ENCODE peak calls at places on chromosomes 1 and 21, in nine cellular contexts. W is ovary, N is K562, D is A549, P is transverse colon, Q is GM12878, S is suprapubic skin, L is tibial nerve, K is stomach. X is an unnamed sample.

GRCh38 chr1:201778279-201779023 is 50.5 kb upstream of the IPO9 start:
- DNase-seq in W (no peak), N (no peak), D (no peak), P (no peak), Q (no peak), S (no peak), L (no peak), K (no peak), X (no peak)

GRCh38 chr1:89809556-89809955 is 11.3 kb upstream of the LRRC8D start:
- DNase-seq in W (no peak), N (no peak), D (no peak), P (no peak), Q (no peak), S (no peak), L (no peak), K (no peak), X (no peak)

GRCh38 chr1:204350857-204351573 is 8.7 kb downstream of the PLEKHA6 start:
- DNase-seq in W (peak), N (peak), D (no peak), P (peak), Q (no peak), S (no peak), L (peak), K (peak), X (peak)

GRCh38 chr1:202164271-202165037 is 4.1 kb upstream of the PTPN7 start:
- DNase-seq in W (no peak), N (peak), D (no peak), P (peak), Q (peak), S (no peak), L (no peak), K (no peak), X (no peak)

GRCh38 chr1:29259802-29260441 is 23.6 kb downstream of the PTPRU start:
- DNase-seq in W (peak), N (peak), D (no peak), P (peak), Q (no peak), S (no peak), L (peak), K (peak), X (peak)

GRCh38 chr1:226457307-226457712 is 49.4 kb upstream of the PARP1 start:
- DNase-seq in W (no peak), N (peak), D (no peak), P (peak), Q (no peak), S (no peak), L (no peak), K (no peak), X (no peak)

GRCh38 chr1:91790296-91790851 is 95.6 kb downstream of the TGFBR3 start:
- DNase-seq in W (no peak), N (no peak), D (no peak), P (no peak), Q (no peak), S (no peak), L (no peak), K (no peak), X (no peak)

GRCh38 chr1:13700521-13701273 is 709 bp downstream of the PRDM2 start:
- DNase-seq in W (peak), N (peak), D (peak), P (peak), Q (no peak), S (no peak), L (no peak), K (peak), X (peak)

GRCh38 chr1:208154679-208155078 is 89.5 kb downstream of the PLXNA2 start:
- DNase-seq in W (no peak), N (no peak), D (no peak), P (peak), Q (no peak), S (no peak), L (no peak), K (peak), X (peak)

GRCh38 chr1:151060241-151061011 is at the start of gene MLLT11:
- DNase-seq in W (peak), N (peak), D (peak), P (peak), Q (no peak), S (no peak), L (no peak), K (no peak), X (no peak)

GRCh38 chr1:107152332-107152731 is 11.5 kb downstream of the NTNG1 start:
- DNase-seq in W (no peak), N (no peak), D (no peak), P (no peak), Q (no peak), S (no peak), L (no peak), K (no peak), X (no peak)

GRCh38 chr1:9319789-9320519 is 27.3 kb downstream of the SPSB1 start:
- DNase-seq in W (no peak), N (no peak), D (no peak), P (no peak), Q (no peak), S (no peak), L (no peak), K (no peak), X (no peak)

GRCh38 chr1:176552217-176552974 is 89.4 kb downstream of the PAPPA2 start:
- DNase-seq in W (no peak), N (no peak), D (no peak), P (no peak), Q (no peak), S (no peak), L (no peak), K (no peak), X (no peak)

GRCh38 chr21:37358392-37358791 is 8.2 kb upstream of the DYRK1A start:
- DNase-seq in W (no peak), N (no peak), D (no peak), P (no peak), Q (no peak), S (no peak), L (no peak), K (no peak), X (no peak)

GRCh38 chr21:26732442-26733221 is 112.6 kb downstream of the ADAMTS1 start:
- DNase-seq in W (peak), N (no peak), D (no peak), P (peak), Q (no peak), S (no peak), L (peak), K (peak), X (peak)

GRCh38 chr1:117110774-117111173 is 10.8 kb downstream of the TRIM45 start:
- DNase-seq in W (no peak), N (no peak), D (no peak), P (no peak), Q (no peak), S (no peak), L (no peak), K (no peak), X (no peak)

GRCh38 chr1:27203946-27204345 is 30.5 kb upstream of the WDTC1 start:
- DNase-seq in W (no peak), N (no peak), D (no peak), P (no peak), Q (no peak), S (no peak), L (no peak), K (no peak), X (no peak)

GRCh38 chr1:203629509-203630082 is 3.0 kb downstream of the ATP2B4 start:
- DNase-seq in W (peak), N (peak), D (no peak), P (peak), Q (no peak), S (peak), L (peak), K (peak), X (peak)

GRCh38 chr1:216600730-216601426 is 122.4 kb downstream of the ESRRG start:
- DNase-seq in W (peak), N (no peak), D (peak), P (peak), Q (no peak), S (peak), L (peak), K (peak), X (peak)

GRCh38 chr1:87902830-87903614 is 574.3 kb downstream of the LMO4 start:
- DNase-seq in W (no peak), N (no peak), D (no peak), P (no peak), Q (no peak), S (no peak), L (no peak), K (no peak), X (no peak)

GRCh38 chr21:38351961-38352521 is 95.2 kb downstream of the KCNJ15 start:
- DNase-seq in W (no peak), N (no peak), D (peak), P (no peak), Q (no peak), S (peak), L (no peak), K (no peak), X (no peak)

GRCh38 chr1:23470282-23471070 is 13.5 kb downstream of the ASAP3 start:
- DNase-seq in W (peak), N (no peak), D (no peak), P (no peak), Q (no peak), S (no peak), L (peak), K (no peak), X (no peak)

GRCh38 chr1:42419449-42419848 is 36.4 kb downstream of the ZMYND12 start:
- DNase-seq in W (no peak), N (no peak), D (no peak), P (peak), Q (no peak), S (no peak), L (no peak), K (no peak), X (no peak)

GRCh38 chr1:99173282-99173681 is 91.0 kb upstream of the PLPPR4 start:
- DNase-seq in W (no peak), N (no peak), D (no peak), P (no peak), Q (no peak), S (no peak), L (no peak), K (no peak), X (no peak)

GRCh38 chr1:228463559-228464455 is 23.4 kb upstream of the RNF187 start:
- DNase-seq in W (no peak), N (peak), D (peak), P (peak), Q (no peak), S (no peak), L (no peak), K (peak), X (peak)

GRCh38 chr1:209624516-209625204 is 27.6 kb downstream of the LAMB3 start:
- DNase-seq in W (no peak), N (no peak), D (no peak), P (no peak), Q (no peak), S (no peak), L (no peak), K (no peak), X (no peak)

GRCh38 chr1:209622841-209623829 is 29.1 kb downstream of the LAMB3 start:
- DNase-seq in W (no peak), N (no peak), D (no peak), P (no peak), Q (no peak), S (no peak), L (no peak), K (no peak), X (peak)

GRCh38 chr1:209625791-209626285 is 26.4 kb downstream of the LAMB3 start:
- DNase-seq in W (no peak), N (no peak), D (no peak), P (no peak), Q (no peak), S (no peak), L (no peak), K (no peak), X (no peak)

GRCh38 chr1:209626633-209627348 is 25.4 kb downstream of the LAMB3 start:
- DNase-seq in W (no peak), N (no peak), D (no peak), P (no peak), Q (no peak), S (no peak), L (no peak), K (no peak), X (no peak)

GRCh38 chr1:209625205-209625549 is 27.0 kb downstream of the LAMB3 start:
- DNase-seq in W (no peak), N (no peak), D (no peak), P (no peak), Q (no peak), S (no peak), L (no peak), K (no peak), X (no peak)
- TF ChIP-seq EP300 in W (no peak), N (no peak), D (no peak), P (no peak), Q (no peak), S (no peak), L (no peak), K (no peak), X (no peak)

GRCh38 chr1:20210736-20211405 is 24.6 kb upstream of the PLA2G2C start:
- DNase-seq in W (peak), N (no peak), D (no peak), P (no peak), Q (no peak), S (no peak), L (no peak), K (no peak), X (no peak)
- TF ChIP-seq EP300 in W (no peak), N (peak), D (no peak), P (no peak), Q (no peak), S (no peak), L (no peak), K (no peak), X (no peak)

DNA sequence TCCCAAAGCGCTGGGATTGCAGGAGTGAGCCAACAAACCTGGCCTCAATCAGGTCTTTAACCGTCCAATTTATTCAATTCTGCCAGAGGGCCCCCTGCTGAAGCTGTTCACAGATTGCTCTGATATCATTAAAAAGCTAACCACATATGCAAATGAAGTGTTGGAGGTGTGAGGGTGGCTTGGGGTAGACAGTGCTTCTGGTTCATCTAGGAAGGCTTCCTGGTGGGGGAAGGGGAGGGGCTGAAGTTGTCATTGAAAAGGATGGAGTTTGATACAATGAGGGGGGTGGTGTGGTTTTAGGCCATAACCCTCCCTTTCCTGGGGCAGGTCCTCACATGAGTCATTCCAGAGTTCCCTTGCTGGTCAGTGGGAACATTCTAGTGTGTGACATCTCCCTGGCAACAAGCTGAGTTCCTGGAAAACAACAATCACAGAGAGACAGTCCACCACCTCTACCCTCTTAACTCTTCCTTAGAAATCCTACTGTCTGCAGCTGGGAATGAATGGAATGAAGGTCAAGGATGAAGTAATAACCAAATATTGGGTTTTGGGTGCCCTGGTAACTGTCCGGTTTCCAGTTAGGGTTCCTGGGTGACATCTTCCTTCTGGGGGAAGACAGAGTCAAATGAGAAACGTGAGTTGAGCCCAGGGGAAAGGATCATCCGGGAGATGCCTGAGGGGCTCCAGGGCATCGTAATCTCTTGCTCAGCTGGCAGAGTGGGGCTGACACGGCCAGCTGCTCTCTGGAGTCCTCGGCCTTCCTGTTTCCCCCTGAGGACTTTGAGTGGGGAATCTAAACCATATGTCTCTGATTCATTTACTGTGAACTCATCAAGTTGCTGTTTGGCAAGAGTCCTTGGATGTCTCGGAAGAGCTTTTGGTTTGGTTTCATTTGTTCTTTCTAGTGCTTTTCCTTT is 32.2 kb downstream of the BATF3 start:
- DNase-seq in W (peak), N (no peak), D (peak), P (peak), Q (no peak), S (no peak), L (no peak), K (no peak), X (no peak)
- TF ChIP-seq EP300 in W (no peak), N (no peak), D (no peak), P (no peak), Q (no peak), S (no peak), L (no peak), K (no peak), X (no peak)

DNA sequence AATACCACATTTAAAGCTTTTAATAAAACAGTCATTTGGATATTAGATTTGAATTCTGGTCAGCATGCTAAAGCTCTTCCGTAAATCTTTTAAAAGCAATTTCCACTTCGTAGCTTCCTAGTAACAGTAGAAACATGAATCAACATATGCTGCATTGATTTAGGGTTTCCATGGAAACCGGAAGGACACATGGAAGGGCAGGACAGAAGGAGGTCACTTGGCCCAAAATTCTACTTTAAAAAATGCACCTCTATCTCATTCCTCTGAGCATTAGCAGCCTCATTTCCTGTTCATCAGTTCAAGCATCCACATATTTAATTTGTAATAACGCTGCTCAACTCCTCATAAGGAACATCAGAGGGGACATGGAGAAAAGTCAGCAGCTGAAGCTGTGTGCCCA is 8.1 kb downstream of the RGS8 start:
- DNase-seq in W (no peak), N (no peak), D (no peak), P (no peak), Q (no peak), S (no peak), L (no peak), K (no peak), X (no peak)
- TF ChIP-seq EP300 in W (no peak), N (no peak), D (no peak), P (no peak), Q (no peak), S (no peak), L (no peak), K (no peak), X (no peak)